ENCODE peak calls at places on chromosome 12, in five cellular contexts. T, E, K, A and V are unnamed samples.

GRCh38 chr12:67457799-67458680 is 188.9 kb downstream of the CAND1 start:
- DNase-seq in E (no peak), A (no peak), K (no peak), T (no peak), V (no peak)

GRCh38 chr12:77213316-77213715 is 147.9 kb upstream of the E2F7 start:
- DNase-seq in K (no peak), E (no peak), T (no peak), A (peak; percentile 23), V (no peak)

GRCh38 chr12:57612711-57613426 is 1.6 kb downstream of the ARHGEF25 start:
- DNase-seq in T (no peak), E (no peak), K (no peak), A (no peak), V (no peak)

GRCh38 chr12:65741662-65742480 is 82.4 kb upstream of the HMGA2 start:
- DNase-seq in T (no peak), K (no peak), A (peak; percentile 84), E (peak; percentile 48), V (no peak)

GRCh38 chr12:58046281-58046680 is 104.9 kb downstream of the ATP23 start:
- DNase-seq in E (peak; percentile 6), T (no peak), A (no peak), K (no peak), V (no peak)

GRCh38 chr12:13851828-13852227 is 129.6 kb downstream of the GRIN2B start:
- DNase-seq in K (no peak), T (no peak), A (peak; percentile 30), E (no peak), V (no peak)

GRCh38 chr12:4472045-4472444 is 26.4 kb upstream of the FGF6 start:
- DNase-seq in A (no peak), T (no peak), K (no peak), E (no peak), V (no peak)

GRCh38 chr12:57603758-57604453 is 718 bp upstream of the DTX3 start:
- DNase-seq in E (peak; percentile 63), T (no peak), K (no peak), A (no peak), V (no peak)

GRCh38 chr12:80353254-80353653 is 90.8 kb upstream of the PTPRQ start:
- DNase-seq in K (no peak), E (peak; percentile 15), A (no peak), T (no peak), V (no peak)

GRCh38 chr12:92085040-92085439 is 60.6 kb downstream of the BTG1 start:
- DNase-seq in K (no peak), T (no peak), A (no peak), E (peak; percentile 68), V (no peak)

GRCh38 chr12:92078167-92079053 is 67.2 kb downstream of the BTG1 start:
- DNase-seq in E (peak; percentile 99), T (no peak), A (no peak), K (no peak), V (no peak)

GRCh38 chr12:92077530-92077929 is 68.1 kb downstream of the BTG1 start:
- DNase-seq in K (no peak), A (no peak), E (no peak), T (no peak), V (no peak)

GRCh38 chr12:92079054-92079385 is 66.6 kb downstream of the BTG1 start:
- DNase-seq in E (no peak), T (no peak), A (no peak), K (no peak), V (no peak)

DNA sequence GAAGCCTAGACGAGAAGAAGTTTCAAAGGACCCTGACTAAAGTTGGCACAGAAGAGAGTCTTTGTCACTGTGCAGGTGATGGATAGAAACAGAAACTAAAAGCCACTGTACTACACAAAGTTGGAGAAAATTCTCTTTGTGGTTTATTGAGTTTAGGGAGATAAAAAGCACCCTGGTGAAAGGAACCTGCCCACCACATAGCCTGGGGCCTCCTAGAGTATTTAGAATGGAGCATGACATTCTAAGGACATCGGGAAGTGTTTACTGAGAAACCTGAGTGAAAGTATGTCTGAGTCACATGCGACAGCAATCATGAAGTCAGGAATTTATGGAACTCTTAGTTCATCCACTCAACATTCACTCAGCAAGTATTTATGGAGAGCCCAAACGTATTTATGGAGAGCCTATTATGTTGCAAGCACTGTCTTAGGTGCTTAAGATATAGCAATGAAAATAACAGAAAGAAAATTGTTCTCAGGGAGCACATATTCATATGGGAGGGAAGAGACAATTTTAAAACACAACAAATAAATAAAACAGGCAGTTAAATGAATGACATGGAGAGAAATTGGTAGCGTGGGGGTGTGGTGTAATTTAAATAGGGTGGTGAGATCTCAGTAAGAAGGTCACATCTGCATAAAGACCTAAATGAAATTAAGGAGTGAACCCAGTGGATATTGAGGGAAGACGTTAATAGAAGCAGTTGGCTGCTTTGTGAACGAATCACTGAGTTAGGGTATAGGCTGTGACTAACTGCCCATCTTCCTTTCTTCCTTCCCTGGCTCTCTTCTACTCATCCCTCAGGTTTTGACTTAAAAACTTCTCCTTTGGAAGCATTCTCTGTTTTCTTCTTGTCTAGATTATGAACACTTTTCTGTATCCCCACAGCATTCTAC is 65.0 kb downstream of the BTG1 start:
- DNase-seq in E (peak; percentile 68), K (no peak), A (peak; percentile 72), T (no peak), V (no peak)
- H3K4me3 ChIP-seq in E (no peak overlapping the region), K (no peak overlapping the region), A (no peak overlapping the region), T (no peak overlapping the region), V (no peak overlapping the region)

GRCh38 chr12:127374447-127374846 is 892.5 kb upstream of the TMEM132C start:
- DNase-seq in E (no peak), K (no peak), T (no peak), A (no peak), V (no peak)
- H3K4me1 ChIP-seq in E (no peaks in the 10 kb centered on the region), K (no peaks in the 10 kb centered on the region), T (no peaks in the 10 kb centered on the region), A (no peaks in the 10 kb centered on the region), V (no peaks in the 10 kb centered on the region)

GRCh38 chr12:115306380-115306779 is 622.4 kb upstream of the TBX3 start:
- DNase-seq in K (no peak), E (peak; percentile 28), A (no peak), T (no peak), V (no peak)
- H3K4me3 ChIP-seq in K (no peak overlapping the region), E (no peak overlapping the region), A (no peak overlapping the region), T (no peak overlapping the region), V (no peak overlapping the region)

GRCh38 chr12:52525661-52526499 is 5.7 kb upstream of the KRT5 start:
- DNase-seq in E (no peak), K (no peak), T (no peak), A (no peak), V (peak; percentile 83)
- H3K4me1 ChIP-seq in E (no peaks in the 10 kb centered on the region), K (peaks cover 35% of the 10 kb centered on the region), T (no peaks in the 10 kb centered on the region), A (no peaks in the 10 kb centered on the region), V (peaks cover 24% of the 10 kb centered on the region)

GRCh38 chr12:94405378-94406116 is 54.1 kb downstream of the CEP83 start:
- DNase-seq in E (peak; percentile 17), K (no peak), A (no peak), T (no peak), V (no peak)
- H3K4me3 ChIP-seq in E (peak overlapping the region; percentile 1), K (peak overlapping the region; percentile 15), A (no peak overlapping the region), T (no peak overlapping the region), V (peak overlapping the region; percentile 11)

GRCh38 chr12:132495629-132496207 is 5.8 kb downstream of the FBRSL1 start:
- DNase-seq in K (no peak), E (no peak), A (no peak), T (no peak), V (no peak)
- H3K4me1 ChIP-seq in K (peaks cover 50% of the 10 kb centered on the region), E (no peaks in the 10 kb centered on the region), A (peaks cover 18% of the 10 kb centered on the region), T (peaks cover 5% of the 10 kb centered on the region), V (peaks cover 100% of the 10 kb centered on the region)

DNA sequence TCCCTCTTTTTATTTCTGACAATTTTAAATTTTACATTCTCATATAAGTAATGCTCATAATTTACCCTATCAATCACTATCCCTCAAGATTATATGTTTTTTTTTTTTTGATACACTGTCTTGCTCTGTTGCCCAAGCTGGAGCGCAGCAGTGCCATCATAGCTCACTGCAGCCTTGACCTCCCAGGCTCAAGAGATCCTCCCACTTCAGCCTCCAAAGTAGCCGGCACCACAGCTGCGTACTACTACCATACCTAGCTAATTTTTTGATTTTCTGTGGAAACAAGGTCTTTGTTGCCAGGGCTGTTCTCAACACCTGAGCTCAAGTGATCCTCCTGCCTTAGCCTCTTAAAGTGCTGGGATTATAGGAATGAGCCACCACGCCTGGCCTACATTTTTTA is 4.4 kb downstream of the DUSP16 start:
- DNase-seq in E (no peak), A (no peak), T (no peak), K (no peak), V (no peak)
- H3K4me3 ChIP-seq in E (no peak overlapping the region), A (no peak overlapping the region), T (no peak overlapping the region), K (no peak overlapping the region), V (no peak overlapping the region)

GRCh38 chr12:124401563-124402180 is 106.8 kb downstream of the RFLNA start:
- DNase-seq in K (no peak), A (no peak), T (no peak), E (no peak), V (no peak)
- H3K4me1 ChIP-seq in K (peaks cover 5% of the 10 kb centered on the region), A (no peaks in the 10 kb centered on the region), T (peaks cover 24% of the 10 kb centered on the region), E (peaks cover 4% of the 10 kb centered on the region), V (peaks cover 68% of the 10 kb centered on the region)

GRCh38 chr12:100920493-100920892 is 125.9 kb downstream of the ANO4 start:
- DNase-seq in A (no peak), T (no peak), E (no peak), K (no peak), V (no peak)
- H3K4me3 ChIP-seq in A (no peak overlapping the region), T (no peak overlapping the region), E (no peak overlapping the region), K (no peak overlapping the region), V (no peak overlapping the region)